ENCODE peak calls at places on chromosomes 6 and 20, in nine cellular contexts. X, E, Y, Q, G, Z, B, C and H are unnamed samples.

GRCh38 chr6:136812174-136812573 is 10.2 kb upstream of the PEX7 start:
- DNase-seq in X (no peak), E (no peak), Q (no peak), C (no peak), B (no peak), G (no peak), Z (no peak), Y (no peak), H (no peak)

GRCh38 chr6:107244742-107245470 is 129.6 kb upstream of the BEND3 start:
- DNase-seq in B (no peak), Y (no peak), E (no peak), Z (no peak), G (no peak), C (no peak), X (no peak), Q (no peak), H (no peak)

GRCh38 chr6:70312165-70312564 is 9.3 kb upstream of the COL9A1 start:
- DNase-seq in X (no peak), C (no peak), G (no peak), Q (no peak), Y (no peak), B (no peak), Z (no peak), E (no peak), H (no peak)

GRCh38 chr6:84769247-84769646 is 4.8 kb upstream of the TBX18 start:
- DNase-seq in Z (no peak), C (no peak), E (no peak), G (no peak), B (no peak), Y (no peak), X (no peak), Q (no peak), H (no peak)

GRCh38 chr6:13282393-13283069 is 45.8 kb downstream of the TBC1D7 start:
- DNase-seq in Z (no peak), X (no peak), B (no peak), Q (no peak), E (no peak), G (no peak), C (no peak), Y (no peak), H (no peak)

GRCh38 chr6:47300417-47300816 is 9.3 kb downstream of the TNFRSF21 start:
- DNase-seq in C (no peak), Q (no peak), E (no peak), Y (no peak), Z (no peak), B (no peak), G (no peak), X (no peak), H (no peak)

GRCh38 chr6:1662532-1662931 is 52.8 kb downstream of the FOXC1 start:
- DNase-seq in Z (no peak), Q (no peak), G (no peak), X (no peak), B (no peak), E (no peak), Y (peak; percentile 17), C (no peak), H (no peak)

GRCh38 chr20:8129211-8129986 is 2.7 kb upstream of the PLCB1 start:
- DNase-seq in Y (no peak), E (no peak), Q (no peak), C (no peak), B (no peak), Z (no peak), X (no peak), G (no peak), H (no peak)

GRCh38 chr6:33207569-33208088 is 671 bp upstream of the RING1 start:
- DNase-seq in Y (peak; percentile 36), Z (peak; percentile 59), B (no peak), X (no peak), C (no peak), G (no peak), Q (no peak), E (no peak), H (no peak)

GRCh38 chr20:7347409-7347808 is 579.9 kb downstream of the BMP2 start:
- DNase-seq in Z (no peak), B (no peak), C (no peak), X (no peak), E (no peak), G (no peak), Y (no peak), Q (no peak), H (no peak)

GRCh38 chr20:35757098-35757705 is 14.6 kb upstream of the PHF20 start:
- DNase-seq in Z (no peak), Y (no peak), Q (no peak), C (no peak), B (no peak), G (no peak), E (no peak), X (no peak), H (no peak)

GRCh38 chr6:22149081-22149480 is 147.8 kb downstream of the PRL start:
- DNase-seq in Q (no peak), E (no peak), Y (no peak), X (no peak), C (no peak), B (no peak), G (peak; percentile 95), Z (no peak), H (no peak)

GRCh38 chr6:138339024-138339423 is 38.7 kb upstream of the SMIM28 start:
- DNase-seq in C (no peak), Z (no peak), E (no peak), B (no peak), Q (no peak), X (no peak), Y (no peak), G (no peak), H (no peak)

GRCh38 chr6:45685076-45685475 is 307.3 kb upstream of the SUPT3H start:
- DNase-seq in Z (no peak), G (no peak), Y (no peak), C (no peak), X (no peak), Q (no peak), B (no peak), E (no peak), H (no peak)

GRCh38 chr6:39137235-39137634 is 22.2 kb upstream of the SAYSD1 start:
- DNase-seq in G (no peak), Q (no peak), B (no peak), Z (no peak), C (no peak), Y (no peak), E (no peak), X (no peak), H (no peak)

GRCh38 chr6:154432533-154433476 is 76.2 kb upstream of the IPCEF1 start:
- DNase-seq in B (no peak), Y (no peak), Z (no peak), E (no peak), X (no peak), C (no peak), G (no peak), Q (no peak), H (no peak)

GRCh38 chr6:77433888-77434287 is 29.4 kb downstream of the HTR1B start:
- DNase-seq in B (no peak), Y (no peak), G (no peak), X (no peak), E (no peak), C (no peak), Z (no peak), Q (no peak), H (no peak)

GRCh38 chr6:121549741-121550140 is 114.3 kb downstream of the GJA1 start:
- DNase-seq in X (no peak), Z (no peak), E (no peak), G (no peak), Y (peak; percentile 81), Q (no peak), C (no peak), B (no peak), H (no peak)

GRCh38 chr6:47428746-47429664 is 48.6 kb upstream of the CD2AP start:
- DNase-seq in G (no peak), B (no peak), Z (no peak), X (no peak), Q (no peak), Y (no peak), C (no peak), E (no peak), H (no peak)

GRCh38 chr20:10309326-10309725 is 90.7 kb downstream of the SNAP25 start:
- DNase-seq in C (no peak), X (no peak), Q (no peak), E (no peak), Y (peak; percentile 60), G (no peak), Z (no peak), B (no peak), H (no peak)

GRCh38 chr6:27129095-27129815 is 118.2 kb upstream of the PRSS16 start:
- DNase-seq in B (no peak), Y (no peak), E (no peak), Z (no peak), C (no peak), G (peak; percentile 81), X (no peak), Q (no peak), H (no peak)

GRCh38 chr20:52972965-52973819 is 1.0 kb downstream of the TSHZ2 start:
- DNase-seq in Y (no peak), G (no peak), Z (peak; percentile 21), C (no peak), X (no peak), B (no peak), Q (no peak), E (no peak), H (no peak)

GRCh38 chr20:47360207-47360488 is 3.6 kb upstream of the ZMYND8 start:
- DNase-seq in G (no peak), Q (no peak), C (no peak), X (no peak), Y (no peak), E (no peak), Z (no peak), B (no peak), H (no peak)

GRCh38 chr6:44696099-44696498 is 308.6 kb downstream of the CDC5L start:
- DNase-seq in C (no peak), X (no peak), E (no peak), Z (no peak), B (no peak), Q (no peak), G (no peak), Y (no peak), H (no peak)